ENCODE peak calls at places on chromosome 19, in nine cellular contexts. N is tibial artery, Y is body of pancreas, B is PC-9, X is neural progenitor cell, U is mesenchymal stem cell, S is aorta, V is psoas muscle, H is GM23338. K is an unnamed sample.

GRCh38 chr19:38224014-38224862 is at the start of gene DPF1:
- DNase-seq in X (peak; percentile 93), H (peak; percentile 94), N (no peak), S (no peak), U (peak; percentile 78), B (peak; percentile 80), V (no peak), Y (peak; percentile 27), K (peak; percentile 61)

GRCh38 chr19:44741841-44742352 is 6.6 kb upstream of the BCL3 start:
- DNase-seq in S (peak; percentile 99), V (peak; percentile 99), H (no peak), Y (peak; percentile 100), N (peak; percentile 99), U (peak; percentile 100), X (peak; percentile 20), B (peak; percentile 97), K (peak; percentile 98)

GRCh38 chr19:15137777-15138176 is 30.6 kb downstream of the SYDE1 start:
- DNase-seq in H (no peak), U (peak; percentile 78), B (no peak), Y (no peak), N (no peak), V (no peak), X (no peak), S (no peak), K (no peak)

GRCh38 chr19:5484398-5485285 is 29.4 kb downstream of the ZNRF4 start:
- DNase-seq in N (no peak), V (no peak), U (no peak), S (no peak), X (peak; percentile 71), H (peak; percentile 27), B (no peak), Y (peak; percentile 54), K (no peak)

GRCh38 chr19:38656171-38656981 is 8.9 kb downstream of the ACTN4 start:
- DNase-seq in N (no peak), V (no peak), Y (no peak), B (no peak), S (no peak), H (no peak), X (no peak), U (peak; percentile 74), K (no peak)

GRCh38 chr19:5903054-5903501 is 512 bp downstream of the NDUFA11 start:
- DNase-seq in N (no peak), U (peak; percentile 62), X (no peak), B (no peak), S (no peak), V (no peak), Y (no peak), H (peak; percentile 46), K (no peak)

GRCh38 chr19:4713384-4713951 is 10.2 kb downstream of the DPP9 start:
- DNase-seq in S (peak; percentile 87), B (peak; percentile 94), Y (peak; percentile 54), U (peak; percentile 91), H (no peak), X (no peak), V (peak; percentile 98), N (peak; percentile 66), K (peak; percentile 94)

GRCh38 chr19:48194041-48194871 is 23.8 kb downstream of the ZSWIM9 start:
- DNase-seq in H (peak; percentile 76), Y (no peak), V (no peak), B (no peak), N (no peak), S (peak; percentile 68), X (peak; percentile 48), U (no peak), K (no peak)

GRCh38 chr19:58154287-58154678 is 3.7 kb upstream of the ZNF329 start:
- DNase-seq in S (peak; percentile 81), Y (peak; percentile 42), N (peak; percentile 22), H (peak; percentile 46), U (peak; percentile 50), X (peak; percentile 62), B (no peak), V (peak; percentile 57), K (peak; percentile 32)

GRCh38 chr19:55641376-55642152 is 762 bp downstream of the ZNF580 start:
- DNase-seq in N (peak; percentile 29), H (peak; percentile 67), U (peak; percentile 60), Y (no peak), X (peak; percentile 64), B (no peak), V (no peak), S (no peak), K (no peak)

GRCh38 chr19:12748489-12748888 is 3.1 kb upstream of the BEST2 start:
- DNase-seq in V (no peak), S (no peak), U (no peak), N (no peak), B (no peak), X (peak; percentile 47), Y (no peak), H (no peak), K (no peak)

GRCh38 chr19:49331616-49332055 is 3.6 kb upstream of the CD37 start:
- DNase-seq in N (no peak), U (peak; percentile 44), Y (peak; percentile 51), B (no peak), H (peak; percentile 74), X (peak; percentile 64), S (peak; percentile 58), V (no peak), K (peak; percentile 40)

GRCh38 chr19:19457691-19458090 is 52.2 kb downstream of the GATAD2A start:
- DNase-seq in H (no peak), Y (no peak), V (no peak), N (no peak), S (peak; percentile 43), X (no peak), B (no peak), U (no peak), K (no peak)

GRCh38 chr19:19460258-19460731 is 54.8 kb downstream of the GATAD2A start:
- DNase-seq in U (peak; percentile 43), V (no peak), X (no peak), Y (no peak), S (no peak), N (no peak), H (no peak), B (no peak), K (no peak)

GRCh38 chr19:19459707-19460251 is 54.3 kb downstream of the GATAD2A start:
- DNase-seq in U (peak; percentile 89), X (no peak), Y (peak; percentile 55), B (no peak), N (peak; percentile 61), S (no peak), V (no peak), H (no peak), K (peak; percentile 73)

GRCh38 chr19:19458110-19458816 is 52.8 kb downstream of the GATAD2A start:
- DNase-seq in U (peak; percentile 47), S (peak; percentile 44), H (no peak), X (no peak), Y (no peak), N (no peak), B (no peak), V (no peak), K (no peak)

GRCh38 chr19:19459099-19459498 is 53.6 kb downstream of the GATAD2A start:
- DNase-seq in U (peak; percentile 86), H (no peak), N (no peak), X (no peak), S (no peak), Y (no peak), B (no peak), V (no peak), K (no peak)
- H3K4me1 ChIP-seq in U (peaks cover 57% of the 10 kb centered on the region), H (peaks cover 55% of the 10 kb centered on the region), N (peaks cover 48% of the 10 kb centered on the region), X (peaks cover 52% of the 10 kb centered on the region), S (peaks cover 2% of the 10 kb centered on the region), Y (peaks cover 56% of the 10 kb centered on the region), B (no peaks in the 10 kb centered on the region), V (peaks cover 74% of the 10 kb centered on the region), K (peaks cover 64% of the 10 kb centered on the region)

GRCh38 chr19:46626441-46626840 is 1.6 kb upstream of the PTGIR start:
- DNase-seq in Y (no peak), N (no peak), U (no peak), B (no peak), X (no peak), V (no peak), S (no peak), H (no peak), K (no peak)
- H3K4me1 ChIP-seq in Y (peaks cover 5% of the 10 kb centered on the region), N (peaks cover 58% of the 10 kb centered on the region), U (peaks cover 14% of the 10 kb centered on the region), B (peaks cover 5% of the 10 kb centered on the region), X (peaks cover 10% of the 10 kb centered on the region), V (peaks cover 4% of the 10 kb centered on the region), S (no peaks in the 10 kb centered on the region), H (peaks cover 12% of the 10 kb centered on the region), K (peaks cover 12% of the 10 kb centered on the region)

GRCh38 chr19:29610574-29611271 is 4.6 kb downstream of the POP4 start:
- DNase-seq in N (peak; percentile 84), S (peak; percentile 91), X (peak; percentile 87), H (peak; percentile 95), V (peak; percentile 90), U (peak; percentile 83), Y (peak; percentile 84), B (peak; percentile 72), K (peak; percentile 64)

GRCh38 chr19:29614780-29615179 is 8.7 kb downstream of the POP4 start:
- DNase-seq in Y (peak; percentile 17), X (no peak), U (no peak), S (no peak), V (no peak), N (no peak), H (no peak), B (no peak), K (no peak)

GRCh38 chr19:29614046-29614445 is 8.0 kb downstream of the POP4 start:
- DNase-seq in U (no peak), N (no peak), S (peak; percentile 56), V (no peak), H (no peak), B (no peak), X (no peak), Y (no peak), K (no peak)

GRCh38 chr19:29612121-29612520 is 6.0 kb downstream of the POP4 start:
- DNase-seq in X (no peak), B (no peak), Y (no peak), N (no peak), H (no peak), S (peak; percentile 44), V (no peak), U (no peak), K (no peak)

GRCh38 chr19:29612801-29613595 is 6.9 kb downstream of the POP4 start:
- DNase-seq in V (no peak), B (no peak), S (peak; percentile 69), X (no peak), Y (no peak), N (no peak), H (no peak), U (no peak), K (no peak)
- H3K4me1 ChIP-seq in V (peaks cover 11% of the 10 kb centered on the region), B (no peaks in the 10 kb centered on the region), S (no peaks in the 10 kb centered on the region), X (no peaks in the 10 kb centered on the region), Y (no peaks in the 10 kb centered on the region), N (no peaks in the 10 kb centered on the region), H (no peaks in the 10 kb centered on the region), U (peaks cover 3% of the 10 kb centered on the region), K (no peaks in the 10 kb centered on the region)

DNA sequence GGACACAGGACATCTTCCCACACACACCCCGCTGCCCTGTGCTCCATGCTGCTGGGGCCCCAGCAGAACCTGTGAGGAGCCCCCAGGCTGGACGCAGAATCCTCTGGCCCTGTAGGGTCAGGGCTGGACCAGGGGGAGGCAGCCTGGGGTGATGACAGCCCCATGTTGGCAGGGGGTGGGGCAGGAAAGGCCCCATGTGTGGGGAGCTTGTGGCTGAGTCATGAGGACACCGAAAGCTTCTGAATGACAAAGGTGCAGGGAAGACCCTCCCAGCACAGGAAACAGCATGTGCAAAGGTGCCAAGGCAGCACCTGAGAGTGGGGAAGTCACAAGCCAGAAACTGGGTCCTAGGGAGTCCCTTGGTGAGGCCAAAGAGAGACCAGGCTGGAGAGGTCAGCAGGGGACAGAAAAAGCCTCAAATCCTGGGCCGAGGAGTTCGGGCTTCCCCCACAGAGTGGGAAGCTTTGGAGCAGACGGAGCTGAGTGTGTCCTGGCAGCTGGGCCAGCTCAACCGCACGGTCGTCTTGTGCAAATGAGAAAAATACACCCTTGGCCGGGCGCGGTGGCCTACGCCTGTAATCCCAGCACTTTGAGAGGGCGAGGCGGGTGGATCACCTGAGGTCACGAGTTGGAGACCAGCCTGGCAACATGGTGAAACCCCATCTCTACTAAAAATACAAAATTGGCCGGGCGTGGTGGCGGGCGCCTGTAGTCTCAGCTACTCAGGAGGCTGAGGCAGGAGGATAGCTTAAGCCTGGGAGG is 17.5 kb downstream of the ATP8B3 start:
- DNase-seq in X (no peak), Y (no peak), S (no peak), U (no peak), H (peak; percentile 58), N (no peak), B (no peak), V (no peak), K (no peak)
- H3K4me1 ChIP-seq in X (no peaks in the 10 kb centered on the region), Y (peaks cover 6% of the 10 kb centered on the region), S (no peaks in the 10 kb centered on the region), U (peaks cover 13% of the 10 kb centered on the region), H (peaks cover 11% of the 10 kb centered on the region), N (no peaks in the 10 kb centered on the region), B (no peaks in the 10 kb centered on the region), V (no peaks in the 10 kb centered on the region), K (no peaks in the 10 kb centered on the region)

K was measured in endothelial cell of umbilical vein.